ENCODE peak calls at places on chromosomes 1 and 21, in four cellular contexts. P, F, T and B are unnamed samples.

GRCh38 chr1:57431400-57431799 is 7.5 kb upstream of the DAB1 start:
- DNase-seq in P (no peak), F (no peak), T (no peak), B (no peak)

GRCh38 chr1:88013485-88013884 is 670.6 kb upstream of the PKN2 start:
- DNase-seq in P (no peak), F (no peak), T (no peak), B (no peak)

GRCh38 chr1:227884370-227885134 is 63.2 kb downstream of the WNT9A start:
- DNase-seq in P (no peak), F (no peak), T (no peak), B (no peak)

GRCh38 chr1:247966520-247967204 is 1.6 kb downstream of the OR2AK2 start:
- DNase-seq in P (no peak), F (no peak), T (peak; percentile 31), B (no peak)

GRCh38 chr21:44913425-44914175 is 7.1 kb downstream of the ITGB2 start:
- DNase-seq in P (no peak), F (no peak), T (no peak), B (no peak)

GRCh38 chr1:23964235-23964668 is 4.6 kb downstream of the PNRC2 start:
- DNase-seq in P (no peak), F (no peak), T (no peak), B (no peak)

GRCh38 chr1:70504821-70505193 is 93.7 kb downstream of the CTH start:
- DNase-seq in P (no peak), F (no peak), T (no peak), B (no peak)

GRCh38 chr1:95916616-95917015 is 682.6 kb downstream of the RWDD3 start:
- DNase-seq in P (no peak), F (no peak), T (no peak), B (no peak)

GRCh38 chr1:224809613-224810012 is 119.9 kb upstream of the DNAH14 start:
- DNase-seq in P (no peak), F (no peak), T (no peak), B (no peak)

GRCh38 chr21:42425603-42425985 is 21.9 kb downstream of the UBASH3A start:
- DNase-seq in P (no peak), F (no peak), T (peak; percentile 84), B (no peak)

GRCh38 chr1:226542623-226543103 is 5.9 kb upstream of the STUM start:
- DNase-seq in P (no peak), F (no peak), T (no peak), B (no peak)

GRCh38 chr1:209620484-209620879 is 31.7 kb downstream of the LAMB3 start:
- DNase-seq in P (no peak), F (no peak), T (no peak), B (no peak)

GRCh38 chr1:156797212-156797871 is 19.3 kb downstream of the SH2D2A start:
- DNase-seq in P (peak; percentile 56), F (peak; percentile 70), T (no peak), B (no peak)

GRCh38 chr1:227072991-227073390 is 132.9 kb downstream of the COQ8A start:
- DNase-seq in P (no peak), F (no peak), T (no peak), B (no peak)

GRCh38 chr1:47680815-47681475 is 243.1 kb downstream of the FOXD2 start:
- DNase-seq in P (no peak), F (no peak), T (no peak), B (no peak)

GRCh38 chr1:81179239-81179638 is 621.5 kb upstream of the ADGRL2 start:
- DNase-seq in P (no peak), F (no peak), T (no peak), B (no peak)

GRCh38 chr1:15038232-15039016 is 115.1 kb upstream of the TMEM51 start:
- DNase-seq in P (peak; percentile 3), F (peak; percentile 62), T (no peak), B (no peak)

GRCh38 chr1:203189951-203190352 is 3.4 kb upstream of the CHI3L1 start:
- DNase-seq in P (peak; percentile 56), F (no peak), T (no peak), B (no peak)

GRCh38 chr21:45138199-45139002 is 64.0 kb downstream of the ADARB1 start:
- DNase-seq in P (peak; percentile 70), F (peak; percentile 85), T (no peak), B (peak; percentile 35)

GRCh38 chr1:209747580-209748262 is 8.1 kb upstream of the TRAF3IP3 start:
- DNase-seq in P (peak; percentile 94), F (peak; percentile 96), T (peak; percentile 82), B (peak; percentile 44)

GRCh38 chr1:180769889-180770288 is 138.1 kb downstream of the XPR1 start:
- DNase-seq in P (no peak), F (no peak), T (no peak), B (no peak)

GRCh38 chr1:211580303-211580687 is 1.3 kb upstream of the SLC30A1 start:
- DNase-seq in P (no peak), F (no peak), T (no peak), B (no peak)

GRCh38 chr1:116091083-116091482 is 20.1 kb upstream of the MAB21L3 start:
- DNase-seq in P (no peak), F (no peak), T (no peak), B (no peak)

GRCh38 chr21:42892931-42893660 is at the start of gene NDUFV3:
- DNase-seq in P (peak; percentile 99), F (peak; percentile 99), T (peak; percentile 90), B (peak; percentile 98)

GRCh38 chr1:227885648-227886502 is 61.9 kb downstream of the WNT9A start:
- DNase-seq in P (no peak), F (peak; percentile 68), T (no peak), B (no peak)

GRCh38 chr1:198713081-198713480 is 74.2 kb downstream of the PTPRC start:
- DNase-seq in P (no peak), F (no peak), T (no peak), B (no peak)

GRCh38 chr1:60989745-60990718 is 92.3 kb upstream of the NFIA start:
- DNase-seq in P (no peak), F (no peak), T (no peak), B (no peak)

GRCh38 chr1:147665521-147665920 is 4.8 kb downstream of the ACP6 start:
- DNase-seq in P (no peak), F (no peak), T (no peak), B (no peak)

GRCh38 chr1:210264521-210265380 is 32.2 kb downstream of the SERTAD4 start:
- DNase-seq in P (no peak), F (no peak), T (no peak), B (no peak)

GRCh38 chr1:28457678-28458077 is 48.2 kb upstream of the RCC1 start:
- DNase-seq in P (no peak), F (no peak), T (no peak), B (no peak)

GRCh38 chr1:28458237-28459228 is 47.3 kb upstream of the RCC1 start:
- DNase-seq in P (no peak), F (no peak), T (no peak), B (no peak)

GRCh38 chr1:28450561-28450960 is 55.3 kb upstream of the RCC1 start:
- DNase-seq in P (no peak), F (no peak), T (no peak), B (no peak)

GRCh38 chr1:28451011-28451410 is 54.8 kb upstream of the RCC1 start:
- DNase-seq in P (no peak), F (no peak), T (no peak), B (no peak)

DNA sequence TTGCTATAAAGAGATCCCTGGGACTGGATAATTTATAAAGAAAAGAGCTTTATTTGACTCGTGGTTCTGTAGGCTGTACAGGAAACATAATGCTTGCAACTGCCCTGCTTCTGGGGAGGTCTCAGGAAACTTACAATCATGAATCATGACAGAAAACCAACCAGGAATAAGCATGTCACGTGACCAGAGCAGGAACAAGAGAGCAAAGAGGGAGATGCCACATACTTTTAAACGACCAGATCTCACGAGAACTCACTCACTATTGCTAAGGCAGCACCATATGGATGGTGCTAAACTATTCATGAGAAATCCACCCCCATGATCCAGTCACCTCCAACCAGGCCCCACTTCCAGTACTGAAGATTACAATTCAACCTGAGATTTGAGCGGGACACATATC is 49.8 kb upstream of the RCC1 start:
- DNase-seq in P (no peak), F (no peak), T (no peak), B (no peak)
- TF ChIP-seq SPI1 in P (no peak), F (no peak), T (no peak), B (no peak)

DNA sequence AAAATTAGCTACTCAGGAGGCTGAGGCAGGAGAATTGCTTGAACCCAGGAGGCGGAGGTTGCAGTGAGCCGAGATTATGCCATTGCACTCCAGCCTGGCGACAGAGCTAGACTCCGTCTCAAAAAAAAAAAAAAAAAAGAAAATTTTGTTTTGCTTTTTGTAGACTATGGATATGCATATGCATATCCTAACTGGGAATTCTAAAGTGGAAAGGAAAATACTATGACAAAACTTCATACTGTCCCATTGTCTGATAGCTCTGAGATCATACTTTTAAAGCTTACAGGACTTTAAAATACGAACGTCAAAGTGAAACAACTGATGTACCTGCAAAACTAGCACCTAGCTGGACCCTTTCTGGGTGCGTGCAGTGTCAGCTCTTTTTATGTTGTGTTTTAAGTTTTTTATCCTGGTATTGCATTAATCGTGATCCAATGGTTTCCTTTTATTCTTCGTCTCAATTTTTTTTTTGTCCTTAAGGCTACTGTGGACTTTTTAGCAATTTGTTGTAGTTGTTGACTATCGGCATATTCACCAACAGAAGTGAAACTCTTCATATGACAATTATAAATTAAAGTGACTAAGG is 19.2 kb downstream of the SPRTN start:
- DNase-seq in P (no peak), F (no peak), T (no peak), B (no peak)
- TF ChIP-seq SPI1 in P (no peak), F (no peak), T (no peak), B (no peak)

GRCh38 chr1:175874081-175874480 is 130.7 kb upstream of the TNR start:
- DNase-seq in P (no peak), F (no peak), T (no peak), B (no peak)

GRCh38 chr1:175872588-175872987 is 129.2 kb upstream of the TNR start:
- DNase-seq in P (no peak), F (no peak), T (no peak), B (no peak)

GRCh38 chr1:175873290-175873689 is 129.9 kb upstream of the TNR start:
- DNase-seq in P (no peak), F (no peak), T (peak; percentile 34), B (no peak)

GRCh38 chr1:175870217-175870616 is 126.8 kb upstream of the TNR start:
- DNase-seq in P (no peak), F (no peak), T (no peak), B (no peak)

DNA sequence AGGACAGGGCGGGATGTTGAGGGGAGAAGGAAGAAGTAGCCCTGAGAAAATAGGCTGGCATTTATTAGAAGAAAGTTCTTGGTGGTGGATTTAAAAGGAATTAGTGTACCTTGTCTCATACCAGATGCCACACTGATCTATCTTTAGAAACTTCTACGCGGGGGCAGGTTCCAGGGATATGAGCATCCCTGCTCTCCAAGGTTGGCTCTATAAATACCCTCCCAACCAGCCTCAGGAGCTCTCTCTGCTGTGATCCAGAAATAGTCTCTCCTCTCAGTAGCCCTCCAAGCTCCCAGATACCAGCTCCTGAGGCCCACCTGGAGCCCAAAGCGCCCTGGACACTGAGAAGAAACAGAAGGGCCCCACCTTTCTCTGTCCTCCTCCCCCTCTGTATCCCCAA is 128.3 kb upstream of the TNR start:
- DNase-seq in P (no peak), F (no peak), T (no peak), B (no peak)
- TF ChIP-seq SPI1 in P (no peak), F (no peak), T (no peak), B (no peak)

GRCh38 chr1:109391626-109392025 is 6.1 kb downstream of the SORT1 start:
- DNase-seq in P (no peak), F (no peak), T (peak; percentile 69), B (peak; percentile 30)
- TF ChIP-seq SPI1 in P (no peak), F (no peak), T (peak; percentile 95), B (peak; percentile 96)

GRCh38 chr1:21896652-21897532 is 40.2 kb downstream of the HSPG2 start:
- DNase-seq in P (no peak), F (peak; percentile 75), T (no peak), B (no peak)
- TF ChIP-seq SPI1 in P (no peak), F (no peak), T (no peak), B (no peak)

GRCh38 chr1:21174230-21174629 is 2.5 kb downstream of the EIF4G3 start:
- DNase-seq in P (no peak), F (no peak), T (no peak), B (no peak)
- TF ChIP-seq SPI1 in P (no peak), F (no peak), T (no peak), B (no peak)